ENCODE peak calls at places on chromosomes 13 and 19, in five cellular contexts. M, F, Z, C and B are unnamed samples.

GRCh38 chr19:46040952-46041500 is at the start of gene IGFL4:
- DNase-seq in M (no peak), F (no peak), Z (no peak), C (no peak), B (no peak)

GRCh38 chr13:52659340-52659739 is 6.7 kb downstream of the SUGT1 start:
- DNase-seq in M (no peak), F (no peak), Z (no peak), C (no peak), B (no peak)

GRCh38 chr13:49464621-49465325 is 20.7 kb downstream of the SETDB2 start:
- DNase-seq in M (no peak), F (no peak), Z (no peak), C (peak), B (no peak)

GRCh38 chr13:40784540-40784939 is 4.9 kb upstream of the SLC25A15 start:
- DNase-seq in M (no peak), F (no peak), Z (no peak), C (no peak), B (no peak)

GRCh38 chr19:51448011-51448744 is 10.1 kb downstream of the SIGLEC8 start:
- DNase-seq in M (no peak), F (no peak), Z (no peak), C (no peak), B (no peak)

GRCh38 chr19:45442927-45443461 is 19.3 kb upstream of the ERCC1 start:
- DNase-seq in M (no peak), F (peak), Z (no peak), C (no peak), B (peak)

GRCh38 chr13:74136089-74136658 is 2.0 kb upstream of the KLF12 start:
- DNase-seq in M (no peak), F (no peak), Z (no peak), C (no peak), B (peak)

GRCh38 chr19:36139473-36140288 is at the start of gene CAPNS1:
- DNase-seq in M (peak), F (peak), Z (peak), C (peak), B (peak)

GRCh38 chr19:1050989-1051788 is 11.3 kb downstream of the ABCA7 start:
- DNase-seq in M (no peak), F (no peak), Z (no peak), C (no peak), B (no peak)

GRCh38 chr13:32019612-32020233 is 11.9 kb upstream of the FRY start:
- DNase-seq in M (peak), F (peak), Z (no peak), C (peak), B (peak)

GRCh38 chr13:32208860-32209259 is 106.3 kb downstream of the ZAR1L start:
- DNase-seq in M (no peak), F (no peak), Z (no peak), C (no peak), B (no peak)

GRCh38 chr13:30142502-30143211 is 164.7 kb downstream of the KATNAL1 start:
- DNase-seq in M (no peak), F (no peak), Z (no peak), C (peak), B (peak)

GRCh38 chr13:44012910-44013309 is 133.2 kb downstream of the LACC1 start:
- DNase-seq in M (no peak), F (no peak), Z (no peak), C (no peak), B (no peak)

GRCh38 chr13:98809345-98809777 is 56.9 kb upstream of the SLC15A1 start:
- DNase-seq in M (no peak), F (no peak), Z (no peak), C (no peak), B (no peak)

GRCh38 chr13:19587635-19588300 is 26.4 kb upstream of the TPTE2 start:
- DNase-seq in M (no peak), F (peak), Z (no peak), C (peak), B (peak)

GRCh38 chr13:80339841-80340642 is 884 bp downstream of the SPRY2 start:
- DNase-seq in M (no peak), F (peak), Z (no peak), C (peak), B (peak)

GRCh38 chr19:47232422-47233211 is 1.6 kb upstream of the BBC3 start:
- DNase-seq in M (no peak), F (no peak), Z (no peak), C (no peak), B (no peak)

GRCh38 chr13:51895906-51896888 is 34.4 kb downstream of the CCDC70 start:
- DNase-seq in M (no peak), F (peak), Z (peak), C (peak), B (peak)

GRCh38 chr19:14761607-14762006 is 16.8 kb downstream of the ADGRE2 start:
- DNase-seq in M (no peak), F (no peak), Z (no peak), C (no peak), B (no peak)

GRCh38 chr13:52738719-52739467 is 727 bp downstream of the CNMD start:
- DNase-seq in M (no peak), F (peak), Z (no peak), C (no peak), B (peak)

GRCh38 chr19:14393303-14393702 is 12.1 kb downstream of the ADGRE5 start:
- DNase-seq in M (no peak), F (no peak), Z (no peak), C (no peak), B (no peak)

GRCh38 chr19:5316138-5316537 is 24.5 kb downstream of the PTPRS start:
- DNase-seq in M (no peak), F (no peak), Z (no peak), C (no peak), B (no peak)

GRCh38 chr19:47275866-47276461 is 1.3 kb downstream of the INAFM1 start:
- DNase-seq in M (no peak), F (peak), Z (no peak), C (no peak), B (no peak)

GRCh38 chr19:8611890-8612806 is 1.6 kb upstream of the ADAMTS10 start:
- DNase-seq in M (no peak), F (no peak), Z (peak), C (no peak), B (peak)

GRCh38 chr19:37007587-37008220 is 70.5 kb upstream of the ZNF420 start:
- DNase-seq in M (no peak), F (peak), Z (peak), C (no peak), B (peak)

GRCh38 chr19:16887353-16888265 is 1.2 kb upstream of the F2RL3 start:
- DNase-seq in M (no peak), F (peak), Z (no peak), C (no peak), B (no peak)

GRCh38 chr19:13097331-13098258 is 5.1 kb downstream of the LYL1 start:
- DNase-seq in M (no peak), F (peak), Z (no peak), C (no peak), B (peak)

GRCh38 chr13:70390968-70391367 is 282.7 kb upstream of the KLHL1 start:
- DNase-seq in M (no peak), F (no peak), Z (no peak), C (no peak), B (no peak)

GRCh38 chr13:28136916-28137315 is 1.4 kb upstream of the PAN3 start:
- DNase-seq in M (no peak), F (peak), Z (no peak), C (no peak), B (no peak)

GRCh38 chr19:33683881-33684549 is 62.3 kb downstream of the CHST8 start:
- DNase-seq in M (no peak), F (peak), Z (peak), C (peak), B (peak)

GRCh38 chr19:29626386-29626785 is 20.3 kb downstream of the POP4 start:
- DNase-seq in M (no peak), F (no peak), Z (no peak), C (no peak), B (no peak)

GRCh38 chr19:18939922-18940775 is 868 bp downstream of the HOMER3 start:
- DNase-seq in M (no peak), F (no peak), Z (peak), C (no peak), B (peak)

GRCh38 chr19:17289489-17289888 is 7.8 kb downstream of the ANKLE1 start:
- DNase-seq in M (no peak), F (peak), Z (no peak), C (no peak), B (peak)

GRCh38 chr19:58545286-58546068 is 1.6 kb downstream of the TRIM28 start:
- DNase-seq in M (no peak), F (peak), Z (no peak), C (no peak), B (no peak)

GRCh38 chr19:16198363-16198636 is 589 bp downstream of the AP1M1 start:
- DNase-seq in M (no peak), F (peak), Z (no peak), C (no peak), B (no peak)

GRCh38 chr13:50760751-50761150 is 82.7 kb downstream of the DLEU7 start:
- DNase-seq in M (no peak), F (no peak), Z (no peak), C (no peak), B (no peak)

GRCh38 chr13:91346062-91346461 is 1.4 kb upstream of the MIR17HG start:
- DNase-seq in M (no peak), F (no peak), Z (no peak), C (no peak), B (no peak)

GRCh38 chr13:91346848-91347211 is 657 bp upstream of the MIR17HG start:
- DNase-seq in M (peak), F (peak), Z (no peak), C (no peak), B (peak)

GRCh38 chr13:91347996-91348905 is 764 bp downstream of the MIR17HG start:
- DNase-seq in M (no peak), F (peak), Z (no peak), C (no peak), B (no peak)

GRCh38 chr13:91348906-91349435 is 1.5 kb downstream of the MIR17HG start:
- DNase-seq in M (peak), F (peak), Z (no peak), C (peak), B (peak)

GRCh38 chr13:91347212-91347995 is at the start of gene MIR17HG:
- DNase-seq in M (peak), F (peak), Z (peak), C (peak), B (peak)
- TF ChIP-seq EZH2 in M (no peak), F (no peak), Z (no peak), C (no peak), B (no peak)

GRCh38 chr13:113735194-113735593 is 23.8 kb upstream of the TMEM255B start:
- DNase-seq in M (no peak), F (no peak), Z (no peak), C (no peak), B (no peak)
- TF ChIP-seq CREB1 in M (no peak), F (no peak), Z (no peak), C (no peak), B (no peak)

DNA sequence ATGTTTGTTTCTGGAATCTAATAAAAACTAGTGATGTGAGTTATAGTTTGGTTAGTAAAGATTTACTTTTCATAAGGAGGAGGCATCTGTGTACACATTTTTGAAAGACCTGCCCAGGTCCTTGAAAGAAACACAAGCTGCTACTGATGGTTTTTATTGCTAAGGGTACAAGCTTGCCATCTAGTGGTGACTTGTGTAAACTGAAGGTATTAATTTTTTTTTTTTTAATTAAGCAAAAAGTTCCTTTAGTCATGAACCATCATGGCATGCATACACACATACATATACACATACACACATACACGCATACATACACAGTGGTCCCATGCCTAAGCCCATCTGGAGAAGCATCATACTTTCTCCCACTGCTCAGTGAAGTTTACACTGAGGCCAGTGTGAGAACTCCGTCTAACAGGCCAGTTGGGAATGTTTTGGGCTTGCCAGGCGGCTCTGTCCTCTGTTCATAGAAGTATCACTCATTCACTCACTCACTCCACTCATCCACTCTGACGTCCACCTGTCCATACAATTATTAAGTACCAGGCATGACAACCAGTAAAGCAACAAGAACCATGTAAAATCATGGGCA is 312.5 kb downstream of the DCLK1 start:
- DNase-seq in M (no peak), F (peak), Z (no peak), C (peak), B (peak)
- TF ChIP-seq CTCF in M (peak), F (peak), Z (no peak), C (peak), B (peak)

GRCh38 chr19:48933382-48933932 is at the start of gene DHDH:
- DNase-seq in M (peak), F (peak), Z (peak), C (peak), B (peak)
- TF ChIP-seq EZH2 in M (no peak), F (no peak), Z (peak), C (no peak), B (no peak)

GRCh38 chr19:2484178-2484937 is 8.4 kb downstream of the GADD45B start:
- DNase-seq in M (no peak), F (no peak), Z (no peak), C (no peak), B (no peak)
- TF ChIP-seq CREB1 in M (no peak), F (no peak), Z (no peak), C (no peak), B (no peak)

DNA sequence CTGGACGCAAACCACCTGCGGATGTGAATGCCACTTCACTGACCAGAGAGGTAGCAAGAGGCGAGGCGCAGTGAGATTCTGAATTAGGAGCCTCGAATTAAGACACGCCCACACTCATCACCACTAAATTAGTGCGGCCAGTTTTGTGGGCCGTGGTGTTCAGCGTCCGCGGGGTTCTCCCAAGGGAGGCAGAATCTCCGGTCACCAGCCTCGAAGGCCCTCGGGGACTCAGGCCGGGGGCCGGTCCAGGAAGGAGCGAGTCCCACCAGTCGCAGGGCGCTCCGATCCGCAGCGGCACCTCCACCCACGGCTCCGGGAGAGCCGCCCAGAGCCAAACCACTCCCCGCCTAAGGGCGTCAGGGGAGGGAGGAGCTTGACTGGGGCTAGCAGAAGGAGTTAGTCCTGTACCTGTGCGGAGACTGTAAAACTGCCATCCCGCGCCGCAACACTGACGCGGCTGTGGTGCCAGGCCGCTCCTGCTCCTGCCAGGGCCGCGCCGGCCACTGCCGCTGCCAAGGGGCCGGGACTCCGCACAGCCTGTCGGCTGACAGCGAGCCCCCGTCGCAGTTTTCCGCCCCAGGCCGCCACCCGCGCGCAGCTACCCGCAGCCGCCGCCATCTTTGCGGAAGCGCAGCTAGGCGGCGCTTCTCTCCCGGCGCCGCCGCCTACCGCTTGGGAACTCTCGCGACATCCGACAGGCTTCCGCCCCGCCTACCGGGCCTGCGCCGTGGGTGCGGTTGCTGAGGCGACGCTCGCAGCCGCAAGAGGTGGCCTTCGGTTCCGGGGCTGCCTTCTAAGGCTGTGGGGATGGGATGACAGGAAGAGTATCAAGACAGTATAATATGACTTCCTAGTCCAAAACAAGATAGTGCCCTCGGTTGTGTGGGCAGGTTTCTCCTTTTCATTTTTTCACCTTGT is at the start of gene MICU2:
- DNase-seq in M (peak), F (peak), Z (peak), C (peak), B (peak)
- TF ChIP-seq CTCF in M (no peak), F (no peak), Z (no peak), C (peak), B (no peak)

DNA sequence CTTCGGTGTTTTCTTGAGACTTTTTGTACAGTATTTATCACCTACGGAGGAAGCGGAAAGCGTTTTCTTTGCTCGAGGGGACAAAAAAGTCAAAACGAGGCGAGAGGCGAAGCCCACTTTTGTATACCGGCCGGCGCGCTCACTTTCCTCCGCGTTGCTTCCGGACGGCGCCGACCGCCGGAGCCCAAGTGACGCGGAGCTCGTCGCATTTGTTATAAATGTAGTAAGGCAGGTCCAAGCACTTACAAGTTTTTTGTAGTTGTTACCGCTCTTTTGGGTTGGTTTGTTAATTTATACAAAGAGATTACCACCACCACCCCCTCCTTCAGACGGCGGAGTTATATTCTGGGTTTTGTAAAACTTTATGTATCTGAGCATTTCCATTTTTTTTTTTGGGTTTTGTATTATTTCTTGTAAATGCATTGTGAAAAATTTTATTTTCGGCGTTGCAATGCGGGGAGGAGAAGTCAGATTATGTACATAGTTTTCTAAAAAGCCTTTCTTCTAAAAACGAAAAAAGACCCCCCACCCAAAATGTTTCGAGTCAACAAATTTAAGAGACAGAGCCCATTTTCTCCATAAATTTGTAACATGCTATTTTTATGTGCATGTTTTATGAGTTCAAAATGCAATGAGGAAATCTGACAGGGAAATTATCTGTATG is 2.2 kb downstream of the SOX1 start:
- DNase-seq in M (no peak), F (no peak), Z (no peak), C (no peak), B (no peak)
- TF ChIP-seq EZH2 in M (no peak), F (no peak), Z (peak), C (no peak), B (peak)

GRCh38 chr19:40726279-40726678 is 9.4 kb downstream of the ITPKC start:
- DNase-seq in M (no peak), F (no peak), Z (no peak), C (no peak), B (no peak)
- TF ChIP-seq CREB1 in M (no peak), F (no peak), Z (no peak), C (no peak), B (no peak)